ENCODE peak calls at places on chromosomes 4 and X, in five cellular contexts. I is NCI-H345, L is iPS DF 6.9, V is RPMI8226, D is iris pigment epithelial cell. A is an unnamed sample.

GRCh38 chr4:183553601-183554345 is 48.9 kb downstream of the ING2 start:
- DNase-seq in I (no peak), L (no peak), V (no peak), D (no peak), A (no peak)

GRCh38 chr4:51825341-51825740 is 17.6 kb upstream of the DCUN1D4 start:
- DNase-seq in I (no peak), L (no peak), V (no peak), D (no peak), A (no peak)

GRCh38 chr4:67451464-67451863 is 93.8 kb downstream of the CENPC start:
- DNase-seq in I (no peak), L (no peak), V (no peak), D (peak; percentile 56), A (peak; percentile 34)

GRCh38 chrX:36577006-36577405 is 431.2 kb upstream of the FAM47C start:
- DNase-seq in I (no peak), L (no peak), V (no peak), D (no peak), A (peak; percentile 9)

GRCh38 chr4:80424225-80424581 is 88.7 kb downstream of the CFAP299 start:
- DNase-seq in I (no peak), L (no peak), V (no peak), D (no peak), A (no peak)

GRCh38 chrX:37434362-37434761 is 85.2 kb downstream of the PRRG1 start:
- DNase-seq in I (no peak), L (no peak), V (no peak), D (no peak), A (no peak)

GRCh38 chr4:55625835-55626234 is 10.3 kb downstream of the NMU start:
- DNase-seq in I (no peak), L (no peak), V (no peak), D (no peak), A (no peak)

GRCh38 chr4:131978120-131978519 is 1171.0 kb upstream of the PCDH10 start:
- DNase-seq in I (no peak), L (no peak), V (no peak), D (no peak), A (no peak)

GRCh38 chrX:41384041-41384705 is 50.2 kb downstream of the DDX3X start:
- DNase-seq in I (no peak), L (no peak), V (peak; percentile 50), D (peak; percentile 88), A (peak; percentile 72)

GRCh38 chr4:147360301-147360700 is 120.6 kb upstream of the EDNRA start:
- DNase-seq in I (no peak), L (no peak), V (no peak), D (peak; percentile 93), A (peak; percentile 42)

GRCh38 chr4:91086008-91086407 is 958.8 kb downstream of the CCSER1 start:
- DNase-seq in I (no peak), L (no peak), V (no peak), D (no peak), A (no peak)

GRCh38 chr4:111228874-111229273 is 606.0 kb upstream of the PITX2 start:
- DNase-seq in I (no peak), L (no peak), V (no peak), D (peak; percentile 69), A (peak; percentile 60)

GRCh38 chrX:22538581-22538980 is 265.9 kb downstream of the CBLL2 start:
- DNase-seq in I (no peak), L (no peak), V (no peak), D (peak; percentile 27), A (peak; percentile 15)

GRCh38 chr4:113300384-113301011 is 251.0 kb downstream of the ANK2 start:
- DNase-seq in I (no peak), L (no peak), V (no peak), D (peak; percentile 86), A (peak; percentile 89)

GRCh38 chr4:140252144-140252741 is 98.3 kb upstream of the MAML3 start:
- DNase-seq in I (peak; percentile 30), L (no peak), V (no peak), D (peak; percentile 24), A (no peak)

GRCh38 chr4:137312257-137312656 is 220.0 kb downstream of the PCDH18 start:
- DNase-seq in I (no peak), L (no peak), V (no peak), D (peak; percentile 80), A (peak; percentile 11)

GRCh38 chr4:184355111-184355604 is 119.2 kb downstream of the IRF2 start:
- DNase-seq in I (no peak), L (no peak), V (peak; percentile 93), D (peak; percentile 86), A (peak; percentile 32)

GRCh38 chr4:145177511-145177905 is 2.9 kb downstream of the OTUD4 start:
- DNase-seq in I (no peak), L (no peak), V (peak; percentile 11), D (peak; percentile 36), A (no peak)

GRCh38 chr4:5787311-5787710 is 76.3 kb downstream of the EVC start:
- DNase-seq in I (no peak), L (no peak), V (no peak), D (no peak), A (no peak)

GRCh38 chrX:136708348-136708747 is 60.4 kb downstream of the CD40LG start:
- DNase-seq in I (no peak), L (no peak), V (peak; percentile 26), D (no peak), A (no peak)

GRCh38 chrX:44305921-44306320 is 37.6 kb downstream of the EFHC2 start:
- DNase-seq in I (peak; percentile 35), L (no peak), V (no peak), D (no peak), A (peak; percentile 5)

GRCh38 chrX:138745215-138745614 is 33.7 kb upstream of the FGF13 start:
- DNase-seq in I (peak; percentile 9), L (no peak), V (peak; percentile 65), D (peak; percentile 66), A (no peak)

GRCh38 chr4:23422878-23423277 is 467.0 kb downstream of the PPARGC1A start:
- DNase-seq in I (no peak), L (no peak), V (no peak), D (no peak), A (no peak)

GRCh38 chr4:61298178-61298740 is 98.1 kb downstream of the ADGRL3 start:
- DNase-seq in I (no peak), L (no peak), V (no peak), D (no peak), A (no peak)

GRCh38 chrX:74450803-74451449 is 29.6 kb downstream of the SLC16A2 start:
- DNase-seq in I (no peak), L (no peak), V (no peak), D (peak; percentile 94), A (peak; percentile 82)